ENCODE peak calls at places on chromosomes 1 and 21, in four cellular contexts. R is hepatocyte, F is HepG2, P is pancreas. I is an unnamed sample.

GRCh38 chr1:237467320-237467719 is 423.4 kb downstream of the ZP4 start:
- DNase-seq in P (no peak), R (no peak), F (no peak), I (no peak)

GRCh38 chr1:76944942-76945341 is 77.7 kb downstream of the ST6GALNAC5 start:
- DNase-seq in F (no peak), P (no peak), R (no peak), I (no peak)

GRCh38 chr1:208782186-208782585 is 538.0 kb upstream of the PLXNA2 start:
- DNase-seq in F (no peak), R (no peak), P (no peak), I (no peak)

GRCh38 chr1:199948587-199949280 is 78.8 kb upstream of the NR5A2 start:
- DNase-seq in F (no peak), P (no peak), R (no peak), I (no peak)

GRCh38 chr1:91730781-91731732 is 154.9 kb downstream of the TGFBR3 start:
- DNase-seq in R (peak; percentile 68), F (no peak), P (no peak), I (peak; percentile 58)

GRCh38 chr1:29383972-29384371 is 147.7 kb downstream of the PTPRU start:
- DNase-seq in P (no peak), F (no peak), R (no peak), I (no peak)

GRCh38 chr1:232328496-232329102 is 301.3 kb downstream of the SIPA1L2 start:
- DNase-seq in F (no peak), R (no peak), P (no peak), I (no peak)

GRCh38 chr1:224582041-224582440 is 34.1 kb upstream of the CNIH3 start:
- DNase-seq in R (no peak), F (no peak), P (no peak), I (no peak)

GRCh38 chr21:41366522-41367151 is 4.8 kb downstream of the MX2 start:
- DNase-seq in R (peak; percentile 93), P (no peak), F (peak; percentile 94), I (no peak)

GRCh38 chr1:207335695-207336363 is 14.4 kb downstream of the CD55 start:
- DNase-seq in F (no peak), R (no peak), P (no peak), I (no peak)

GRCh38 chr1:39406533-39407478 is 84.6 kb upstream of the BMP8A start:
- DNase-seq in P (no peak), F (peak; percentile 21), R (no peak), I (no peak)

GRCh38 chr1:236425031-236425663 is 31.1 kb downstream of the EDARADD start:
- DNase-seq in P (no peak), F (peak; percentile 46), R (no peak), I (no peak)

GRCh38 chr1:246930830-246931548 is 759 bp downstream of the AHCTF1 start:
- DNase-seq in R (peak; percentile 69), F (peak; percentile 33), P (peak; percentile 83), I (peak; percentile 55)

GRCh38 chr1:161506336-161507223 is 1.3 kb downstream of the FCGR2A start:
- DNase-seq in F (peak; percentile 41), R (peak; percentile 37), P (no peak), I (peak; percentile 25)

GRCh38 chr1:200435200-200435780 is 25.5 kb upstream of the ZNF281 start:
- DNase-seq in F (no peak), R (no peak), P (no peak), I (no peak)

GRCh38 chr1:214843281-214843680 is 239.3 kb upstream of the KCNK2 start:
- DNase-seq in P (no peak), R (no peak), F (no peak), I (no peak)

GRCh38 chr1:154877370-154877974 is 7.4 kb upstream of the KCNN3 start:
- DNase-seq in F (peak; percentile 75), R (peak; percentile 58), P (peak; percentile 80), I (no peak)

GRCh38 chr1:56028879-56029278 is 550.5 kb downstream of the PLPP3 start:
- DNase-seq in F (no peak), P (no peak), R (no peak), I (no peak)

GRCh38 chr1:196114193-196114592 is 494.0 kb downstream of the KCNT2 start:
- DNase-seq in P (no peak), F (no peak), R (no peak), I (no peak)

GRCh38 chr1:96536576-96536975 is 185.0 kb upstream of the PTBP2 start:
- DNase-seq in F (no peak), R (no peak), P (no peak), I (no peak)

GRCh38 chr1:201400257-201401230 is 1.4 kb upstream of the LAD1 start:
- DNase-seq in F (no peak), P (no peak), R (no peak), I (no peak)

GRCh38 chr1:187943606-187944403 is 1115.1 kb downstream of the PLA2G4A start:
- DNase-seq in R (no peak), P (no peak), F (no peak), I (no peak)

GRCh38 chr1:56189454-56189853 is 389.9 kb downstream of the PLPP3 start:
- DNase-seq in F (no peak), R (no peak), P (no peak), I (no peak)

GRCh38 chr1:21818661-21819060 is 6.6 kb downstream of the LDLRAD2 start:
- DNase-seq in F (peak; percentile 48), R (peak; percentile 58), P (no peak), I (peak; percentile 45)

GRCh38 chr1:210582186-210582981 is 253.7 kb downstream of the HHAT start:
- DNase-seq in F (no peak), R (no peak), P (no peak), I (no peak)

GRCh38 chr1:202658251-202658650 is 52.0 kb downstream of the SYT2 start:
- DNase-seq in R (no peak), P (no peak), F (no peak), I (no peak)

DNA sequence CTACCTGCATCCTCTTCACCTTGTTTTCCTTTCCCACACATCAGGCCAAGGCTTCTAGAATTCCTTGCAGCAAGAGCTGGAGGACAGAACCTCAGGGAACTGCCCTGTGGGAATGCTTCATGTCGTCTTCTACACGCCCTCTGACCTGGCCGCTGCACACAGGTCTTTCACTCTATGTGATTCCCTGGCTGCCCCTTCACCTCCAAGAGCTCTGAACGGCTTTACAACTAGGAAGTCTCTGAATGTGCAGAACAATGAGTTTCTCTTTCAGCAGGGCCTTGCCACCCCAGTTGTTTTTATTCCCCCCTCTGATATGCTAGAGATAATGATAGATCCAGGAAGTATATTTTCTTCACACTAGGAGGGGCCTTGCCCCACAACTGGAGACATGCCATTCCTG is 142.6 kb downstream of the CLIC6 start:
- DNase-seq in R (no peak), F (no peak), P (no peak), I (no peak)
- H3K36me3 ChIP-seq in R (no peaks in the 10 kb centered on the region), F (peaks cover 13% of the 10 kb centered on the region), P (no peaks in the 10 kb centered on the region), I (peaks cover 5% of the 10 kb centered on the region)

DNA sequence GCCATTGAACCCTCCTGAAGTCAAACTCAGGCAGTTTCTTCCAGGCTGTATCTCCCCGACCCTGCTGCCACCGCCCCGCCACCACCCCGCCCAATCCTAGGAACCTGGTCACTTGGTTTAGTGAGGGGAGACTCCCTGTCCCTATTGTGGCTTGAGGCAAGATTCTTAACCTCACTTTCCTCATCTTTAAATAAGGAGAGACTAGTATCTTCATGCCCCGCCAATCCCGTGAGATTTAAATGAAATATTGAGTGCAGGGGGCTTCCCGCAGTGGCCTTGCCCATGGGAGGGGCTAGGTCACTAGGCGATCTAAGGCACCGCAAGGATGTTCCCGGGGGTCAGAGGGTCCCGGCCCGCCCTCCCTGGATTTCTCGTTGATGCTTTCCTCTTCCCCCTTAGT is 998 bp downstream of the KDF1 start:
- DNase-seq in F (no peak), P (peak; percentile 26), R (no peak), I (no peak)
- H3K4me3 ChIP-seq in F (peak overlapping the region; percentile 88), P (peak overlapping the region; percentile 89), R (peak overlapping the region; percentile 88), I (peak overlapping the region; percentile 69)

GRCh38 chr1:54335396-54336056 is 70.7 kb downstream of the SSBP3 start:
- DNase-seq in R (peak; percentile 82), F (no peak), P (no peak), I (peak; percentile 58)
- TF ChIP-seq CTCF in R (no peak), F (no peak), P (no peak), I (no peak)

GRCh38 chr1:15885701-15886612 is 38.5 kb downstream of the SPEN start:
- DNase-seq in F (peak; percentile 88), R (peak; percentile 98), P (peak; percentile 99), I (peak; percentile 98)
- H3K36me3 ChIP-seq in F (no peaks in the 10 kb centered on the region), R (no peaks in the 10 kb centered on the region), P (peaks cover 5% of the 10 kb centered on the region), I (no peaks in the 10 kb centered on the region)

DNA sequence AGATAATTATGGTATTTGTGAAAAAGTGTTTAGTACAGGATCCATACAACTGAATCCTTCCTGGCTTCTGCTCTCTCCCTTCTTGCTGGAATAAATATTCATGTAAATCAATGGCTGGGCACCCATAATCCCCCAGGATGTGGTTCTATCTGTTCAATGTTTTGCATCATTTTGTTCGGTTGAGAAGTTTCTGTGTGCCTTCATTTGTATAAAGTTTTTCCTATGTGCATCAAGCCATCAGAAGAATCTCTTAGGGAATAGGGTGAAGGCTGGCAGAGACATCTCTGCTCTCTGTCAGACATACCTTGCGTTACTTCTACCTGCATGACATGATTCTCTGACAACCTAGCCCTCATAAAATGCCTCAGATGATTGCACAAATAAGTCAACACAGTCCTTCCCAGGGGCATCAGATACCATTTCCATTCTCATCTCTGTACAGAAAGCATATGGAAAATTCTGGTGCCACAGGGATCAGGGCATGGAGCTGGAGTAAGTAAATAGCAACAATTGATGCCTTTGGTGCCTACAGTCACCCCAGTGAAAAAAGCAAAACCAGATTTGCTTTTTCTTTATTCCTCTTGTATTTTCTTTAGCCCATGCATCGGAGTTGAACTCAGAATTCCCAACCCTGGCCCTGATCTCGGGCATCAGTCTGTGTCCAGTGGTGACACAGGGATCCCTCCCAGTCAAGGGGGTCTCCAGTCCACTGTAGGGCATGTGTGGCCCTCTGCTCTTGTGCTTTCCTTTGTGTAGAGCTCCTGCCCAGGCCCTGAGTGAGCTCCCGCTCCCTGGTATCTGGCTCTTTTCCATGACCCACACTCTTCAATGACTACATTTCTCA is 39.7 kb upstream of the ATP1A1 start:
- DNase-seq in R (no peak), P (no peak), F (no peak), I (no peak)
- H3K4me3 ChIP-seq in R (no peak overlapping the region), P (no peak overlapping the region), F (no peak overlapping the region), I (no peak overlapping the region)

GRCh38 chr1:2969870-2970291 is 51.4 kb upstream of the ACTRT2 start:
- DNase-seq in P (peak; percentile 48), F (no peak), R (no peak), I (no peak)
- TF ChIP-seq CTCF in P (no peak), F (no peak), R (no peak), I (no peak)

GRCh38 chr21:46328151-46328550 is 4.2 kb downstream of the PCNT start:
- DNase-seq in R (no peak), F (no peak), P (no peak), I (no peak)
- H3K36me3 ChIP-seq in R (no peaks in the 10 kb centered on the region), F (peaks cover 5% of the 10 kb centered on the region), P (no peaks in the 10 kb centered on the region), I (peaks cover 34% of the 10 kb centered on the region)

I was measured in left ventricle myocardium inferior.